ENCODE peak calls at places on chromosomes 3 and 15, in six cellular contexts. B, C, J, V, U and F are unnamed samples.

GRCh38 chr15:101675796-101676582 is 23.8 kb upstream of the TM2D3 start:
- DNase-seq in C (peak; percentile 34), U (no peak), J (no peak), B (no peak), V (no peak), F (peak; percentile 19)

GRCh38 chr15:68175527-68175926 is 29.6 kb downstream of the CALML4 start:
- DNase-seq in U (no peak), C (no peak), B (no peak), J (no peak), V (no peak), F (no peak)

GRCh38 chr3:87318609-87319008 is 42.2 kb upstream of the POU1F1 start:
- DNase-seq in C (no peak), V (no peak), B (no peak), U (no peak), J (no peak), F (no peak)

GRCh38 chr15:82100116-82100795 is 54.4 kb upstream of the MEX3B start:
- DNase-seq in C (no peak), V (no peak), J (no peak), B (no peak), U (no peak), F (no peak)

GRCh38 chr3:188553569-188553968 is 399.6 kb downstream of the LPP start:
- DNase-seq in B (no peak), J (no peak), V (no peak), U (no peak), C (no peak), F (no peak)

GRCh38 chr15:60889006-60889405 is 340.1 kb downstream of the RORA start:
- DNase-seq in C (no peak), U (no peak), V (no peak), B (no peak), J (no peak), F (no peak)

GRCh38 chr3:12984023-12984823 is 89.0 kb downstream of the IQSEC1 start:
- DNase-seq in C (peak; percentile 83), J (peak; percentile 75), U (no peak), V (peak; percentile 73), B (peak; percentile 75), F (peak; percentile 75)

GRCh38 chr3:149174901-149175300 is 45.5 kb downstream of the HPS3 start:
- DNase-seq in J (no peak), C (no peak), V (no peak), U (no peak), B (no peak), F (no peak)

GRCh38 chr15:59701880-59702279 is 12.8 kb upstream of the BNIP2 start:
- DNase-seq in U (no peak), J (no peak), B (no peak), C (no peak), V (no peak), F (no peak)

GRCh38 chr3:42078686-42079085 is 12.5 kb upstream of the TRAK1 start:
- DNase-seq in B (no peak), U (no peak), J (no peak), V (no peak), C (no peak), F (no peak)

GRCh38 chr3:58567251-58567515 is 10.0 kb downstream of the FAM107A start:
- DNase-seq in C (no peak), U (peak; percentile 78), J (no peak), V (no peak), B (no peak), F (no peak)

GRCh38 chr3:129238945-129239705 is 10.3 kb upstream of the COPG1 start:
- DNase-seq in B (no peak), V (no peak), J (no peak), U (no peak), C (no peak), F (no peak)

GRCh38 chr3:169744332-169745054 is 20.4 kb downstream of the TERC start:
- DNase-seq in U (no peak), B (no peak), C (no peak), J (no peak), V (no peak), F (no peak)

GRCh38 chr15:88729581-88729980 is 73.7 kb upstream of the ACAN start:
- DNase-seq in V (no peak), B (no peak), J (no peak), C (no peak), U (no peak), F (no peak)

GRCh38 chr15:68271854-68272471 is 5.6 kb upstream of the FEM1B start:
- DNase-seq in C (peak; percentile 77), B (no peak), V (peak; percentile 86), J (no peak), U (no peak), F (peak; percentile 55)

GRCh38 chr3:50254577-50255250 is 14.2 kb upstream of the SEMA3B start:
- DNase-seq in B (no peak), C (no peak), U (no peak), J (peak; percentile 86), V (no peak), F (peak; percentile 61)

GRCh38 chr3:53239800-53240199 is 16.0 kb downstream of the TKT start:
- DNase-seq in C (no peak), J (no peak), V (no peak), B (no peak), U (no peak), F (no peak)

GRCh38 chr3:182124187-182124586 is 412.5 kb downstream of the SOX2 start:
- DNase-seq in C (no peak), B (no peak), J (no peak), U (no peak), V (no peak), F (no peak)

GRCh38 chr3:155805204-155805801 is 775 bp downstream of the C3orf33 start:
- DNase-seq in U (no peak), V (no peak), C (peak; percentile 20), B (no peak), J (no peak), F (no peak)

GRCh38 chr15:57505056-57505713 is 86.5 kb upstream of the MYZAP start:
- DNase-seq in U (no peak), V (no peak), B (no peak), C (no peak), J (no peak), F (no peak)

GRCh38 chr3:72820405-72820804 is 27.8 kb downstream of the SHQ1 start:
- DNase-seq in J (peak; percentile 71), V (peak; percentile 79), C (no peak), B (no peak), U (no peak), F (no peak)

GRCh38 chr3:56985460-56986327 is 74.8 kb upstream of the SPATA12 start:
- DNase-seq in C (no peak), B (no peak), V (no peak), J (no peak), U (no peak), F (no peak)

GRCh38 chr3:105927720-105928119 is 58.9 kb upstream of the CBLB start:
- DNase-seq in J (no peak), C (no peak), V (no peak), B (no peak), U (no peak), F (no peak)

GRCh38 chr15:58491499-58492202 is 59.9 kb downstream of the LIPC start:
- DNase-seq in C (no peak), J (no peak), U (no peak), B (no peak), V (no peak), F (no peak)

GRCh38 chr3:113551821-113552220 is 19.5 kb downstream of the SIDT1 start:
- DNase-seq in U (no peak), J (no peak), C (no peak), V (peak; percentile 19), B (no peak), F (no peak)

GRCh38 chr3:111768571-111769100 is 90.4 kb upstream of the PHLDB2 start:
- DNase-seq in U (no peak), V (no peak), B (no peak), J (no peak), C (peak; percentile 22), F (peak; percentile 18)

GRCh38 chr3:156818890-156819289 is 7.3 kb upstream of the LEKR1 start:
- DNase-seq in U (no peak), J (no peak), C (peak; percentile 44), B (no peak), V (no peak), F (peak; percentile 50)

GRCh38 chr15:52540374-52541012 is 11.8 kb upstream of the MYO5A start:
- DNase-seq in U (no peak), V (no peak), J (no peak), B (no peak), C (no peak), F (no peak)

DNA sequence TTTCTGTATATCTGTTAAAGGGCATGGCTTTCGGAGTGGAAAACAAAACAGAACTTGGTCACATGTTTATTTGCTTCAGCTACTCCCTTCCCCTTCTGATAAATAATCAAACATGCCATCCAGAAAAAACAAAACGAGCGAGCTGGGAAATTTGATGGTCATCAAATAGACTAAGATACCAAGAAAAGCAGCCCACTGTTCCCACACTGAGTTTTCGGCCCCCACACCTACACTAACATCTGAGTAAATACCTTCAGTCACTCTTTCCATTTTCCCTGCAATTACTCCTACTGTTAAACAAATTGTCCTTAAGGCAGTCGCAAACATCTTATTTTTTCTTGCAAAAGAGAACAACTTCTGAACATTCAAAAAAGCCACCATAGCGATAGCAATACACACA is 454.6 kb downstream of the FOXP1 start:
- DNase-seq in J (no peak), B (no peak), U (no peak), V (no peak), C (no peak), F (no peak)
- TF ChIP-seq POLR2A in J (no peak), B (no peak), U (no peak), V (no peak), C (no peak), F (no peak)

GRCh38 chr3:14214764-14215163 is 36.1 kb downstream of the LSM3 start:
- DNase-seq in B (no peak), J (no peak), V (no peak), C (no peak), U (no peak), F (no peak)
- TF ChIP-seq POLR2A in B (no peak), J (no peak), V (no peak), C (no peak), U (no peak), F (no peak)

DNA sequence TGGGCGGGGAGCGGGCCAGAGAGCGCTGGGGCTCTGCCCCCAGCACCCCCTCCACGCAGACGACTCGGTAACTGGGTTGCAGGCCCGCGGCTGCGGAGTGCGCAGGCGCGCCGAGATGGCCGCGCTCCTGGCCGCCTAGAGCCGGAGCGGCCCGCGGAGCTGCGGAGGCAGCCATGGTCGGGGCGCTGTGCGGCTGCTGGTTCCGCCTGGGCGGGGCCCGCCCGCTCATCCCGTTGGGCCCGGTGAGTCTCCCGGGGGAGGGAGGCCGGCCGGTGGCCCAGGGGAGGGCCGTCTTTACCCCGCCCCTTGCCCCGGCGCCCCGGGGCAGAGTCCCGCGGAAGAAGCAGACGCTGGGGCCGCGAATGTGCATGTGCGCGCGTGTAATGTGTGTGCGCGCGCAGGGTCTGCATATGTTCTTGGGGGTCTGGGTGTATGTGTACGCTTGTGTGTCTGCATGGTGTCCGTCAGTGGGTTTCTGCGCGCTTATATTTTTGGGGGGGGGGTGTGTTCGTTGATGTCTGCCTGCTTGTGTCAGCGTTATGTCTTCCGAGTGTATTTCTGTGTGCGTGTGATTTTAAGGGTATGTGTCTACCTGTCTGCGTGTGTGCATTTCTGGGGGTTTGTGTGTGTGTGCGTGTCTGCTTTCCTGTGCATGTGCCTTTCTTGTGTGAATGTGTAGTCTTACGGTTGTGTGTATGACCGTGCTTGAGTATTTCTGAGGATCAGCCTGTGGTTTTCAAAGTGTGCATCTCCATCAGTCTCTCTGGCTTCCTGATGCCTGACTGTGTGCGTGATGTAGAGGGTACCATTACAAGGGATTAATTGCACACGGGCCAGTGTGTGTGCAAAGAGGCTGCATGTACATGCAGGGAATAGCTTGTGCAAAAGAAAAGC is at the start of gene ABHD14A:
- DNase-seq in V (peak; percentile 59), J (peak; percentile 57), B (peak; percentile 93), C (peak; percentile 68), U (no peak), F (peak; percentile 86)
- TF ChIP-seq POLR2A in V (peak; percentile 74), J (peak; percentile 61), B (no peak), C (peak; percentile 86), U (peak; percentile 1), F (peak; percentile 65)

GRCh38 chr15:66256692-66257091 is 3.1 kb upstream of the MEGF11 start:
- DNase-seq in V (no peak), J (no peak), C (no peak), B (no peak), U (no peak), F (no peak)
- TF ChIP-seq POLR2A in V (no peak), J (no peak), C (no peak), B (no peak), U (no peak), F (no peak)